ENCODE peak calls at places on chromosomes 7 and 10, in four cellular contexts. Q, P, S and U are unnamed samples.

GRCh38 chr10:133125901-133126300 is 34.1 kb upstream of the KNDC1 start:
- DNase-seq in S (no peak), Q (no peak), P (no peak), U (no peak)

GRCh38 chr10:34179280-34179679 is 635.8 kb downstream of the PARD3 start:
- DNase-seq in P (no peak), S (no peak), Q (no peak), U (no peak)

GRCh38 chr7:142481548-142481947 is 223.7 kb upstream of the PRSS58 start:
- DNase-seq in P (no peak), S (no peak), Q (peak), U (no peak)

GRCh38 chr7:128389815-128390329 is 19.9 kb downstream of the IMPDH1 start:
- DNase-seq in S (no peak), Q (no peak), P (no peak), U (no peak)

GRCh38 chr10:62264702-62265436 is 3.8 kb downstream of the RTKN2 start:
- DNase-seq in Q (peak), P (peak), S (no peak), U (peak)

GRCh38 chr10:129840196-129840590 is 123.9 kb downstream of the EBF3 start:
- DNase-seq in P (no peak), Q (no peak), S (no peak), U (no peak)

GRCh38 chr7:139340808-139341057 is 404 bp upstream of the FMC1 start:
- DNase-seq in Q (no peak), S (no peak), P (no peak), U (no peak)

GRCh38 chr10:3043512-3044368 is 23.6 kb upstream of the PFKP start:
- DNase-seq in Q (peak), P (peak), S (peak), U (peak)

GRCh38 chr10:128187788-128188185 is 61.6 kb upstream of the MKI67 start:
- DNase-seq in P (no peak), S (no peak), Q (no peak), U (no peak)

GRCh38 chr10:1938317-1938716 is 201.0 kb upstream of the ADARB2 start:
- DNase-seq in P (no peak), Q (no peak), S (no peak), U (no peak)

GRCh38 chr10:70676511-70676910 is 4.2 kb downstream of the ADAMTS14 start:
- DNase-seq in S (no peak), Q (no peak), P (no peak), U (no peak)

GRCh38 chr10:13949844-13950542 is 363.2 kb downstream of the PRPF18 start:
- DNase-seq in S (no peak), Q (peak), P (peak), U (no peak)

GRCh38 chr10:29698766-29699490 is 64.2 kb upstream of the SVIL start:
- DNase-seq in S (no peak), Q (no peak), P (no peak), U (no peak)